ENCODE peak calls at places on chromosomes 3 and 15, in four cellular contexts. Z, J, M and R are unnamed samples.

GRCh38 chr3:51675201-51675611 is 4.2 kb downstream of the TEX264 start:
- DNase-seq in Z (no peak), J (no peak), M (peak), R (no peak)

GRCh38 chr3:150278843-150279341 is 129.2 kb upstream of the TSC22D2 start:
- DNase-seq in Z (no peak), J (no peak), M (no peak), R (no peak)

GRCh38 chr15:57797145-57797544 is 90.6 kb downstream of the POLR2M start:
- DNase-seq in Z (no peak), J (no peak), M (no peak), R (no peak)

GRCh38 chr3:193908181-193908744 is 227.7 kb upstream of the HES1 start:
- DNase-seq in Z (no peak), J (no peak), M (no peak), R (no peak)

GRCh38 chr3:72310028-72310987 is 525.4 kb upstream of the PROK2 start:
- DNase-seq in Z (peak), J (no peak), M (peak), R (peak)

GRCh38 chr3:197820550-197821335 is 29.7 kb downstream of the LRCH3 start:
- DNase-seq in Z (no peak), J (no peak), M (no peak), R (no peak)

GRCh38 chr15:45891766-45892165 is 256.9 kb downstream of the SQOR start:
- DNase-seq in Z (no peak), J (no peak), M (no peak), R (no peak)

GRCh38 chr3:169564883-169565282 is 98.6 kb downstream of the MECOM start:
- DNase-seq in Z (no peak), J (no peak), M (no peak), R (no peak)

GRCh38 chr3:57544181-57545125 is at the start of gene DNAH12:
- DNase-seq in Z (no peak), J (peak), M (peak), R (peak)

GRCh38 chr15:29275855-29276254 is 6.2 kb upstream of the NSMCE3 start:
- DNase-seq in Z (no peak), J (no peak), M (no peak), R (no peak)

GRCh38 chr15:78997981-78998499 is 53.2 kb upstream of the CTSH start:
- DNase-seq in Z (no peak), J (no peak), M (no peak), R (no peak)

GRCh38 chr3:50656417-50657195 is 18.1 kb upstream of the DOCK3 start:
- DNase-seq in Z (no peak), J (no peak), M (no peak), R (no peak)

GRCh38 chr3:45751537-45752242 is 44.6 kb downstream of the SLC6A20 start:
- DNase-seq in Z (no peak), J (no peak), M (no peak), R (no peak)

GRCh38 chr3:93931597-93932229 is 42.0 kb downstream of the PROS1 start:
- DNase-seq in Z (no peak), J (no peak), M (peak), R (no peak)

GRCh38 chr3:170221924-170222646 is at the start of gene PRKCI:
- DNase-seq in Z (peak), J (peak), M (peak), R (peak)

GRCh38 chr3:197748597-197749314 is 927 bp upstream of the FYTTD1 start:
- DNase-seq in Z (no peak), J (no peak), M (no peak), R (no peak)

GRCh38 chr3:101849714-101850326 is 506 bp downstream of the NFKBIZ start:
- DNase-seq in Z (no peak), J (peak), M (no peak), R (no peak)

GRCh38 chr3:187773233-187773962 is 28.1 kb upstream of the BCL6 start:
- DNase-seq in Z (no peak), J (no peak), M (no peak), R (no peak)

GRCh38 chr3:42080452-42080872 is 10.7 kb upstream of the TRAK1 start:
- DNase-seq in Z (no peak), J (no peak), M (peak), R (peak)

GRCh38 chr15:38876621-38877020 is 312.0 kb upstream of the RASGRP1 start:
- DNase-seq in Z (no peak), J (no peak), M (no peak), R (no peak)

GRCh38 chr3:130991126-130991525 is 35.5 kb downstream of the ASTE1 start:
- DNase-seq in Z (no peak), J (no peak), M (no peak), R (no peak)

GRCh38 chr3:47868306-47868705 is 65.4 kb downstream of the DHX30 start:
- DNase-seq in Z (no peak), J (no peak), M (no peak), R (no peak)

GRCh38 chr15:26996250-26996649 is 25.3 kb downstream of the GABRG3 start:
- DNase-seq in Z (no peak), J (no peak), M (no peak), R (no peak)

GRCh38 chr15:67174864-67175573 is 79.4 kb downstream of the AAGAB start:
- DNase-seq in Z (no peak), J (no peak), M (no peak), R (no peak)